ENCODE peak calls at places on chromosomes 12 and 14, in five cellular contexts. B is lower lobe of right lung, M is pancreas, W is T-cell, Q is upper lobe of right lung. X is an unnamed sample.

GRCh38 chr12:65962921-65963883 is 138.9 kb downstream of the HMGA2 start:
- ATAC-seq in B (no peak), M (no peak), W (no peak), Q (no peak), X (no peak)

GRCh38 chr14:75070383-75070782 is 942 bp downstream of the ZC2HC1C start:
- ATAC-seq in B (no peak), M (no peak), W (no peak), Q (no peak), X (peak; percentile 48)

GRCh38 chr12:80756875-80757274 is 40.2 kb downstream of the MYF5 start:
- ATAC-seq in B (no peak), M (no peak), W (no peak), Q (no peak), X (no peak)

GRCh38 chr12:104323899-104324298 is 20.4 kb downstream of the EID3 start:
- ATAC-seq in B (no peak), M (no peak), W (no peak), Q (no peak), X (no peak)

GRCh38 chr12:26610774-26611173 is 222.2 kb downstream of the ITPR2 start:
- ATAC-seq in B (no peak), M (no peak), W (no peak), Q (no peak), X (no peak)

GRCh38 chr12:71685312-71685906 is 473 bp upstream of the TMEM19 start:
- ATAC-seq in B (no peak), M (peak; percentile 8), W (no peak), Q (no peak), X (no peak)

GRCh38 chr12:10226740-10227139 is 14.1 kb downstream of the GABARAPL1 start:
- ATAC-seq in B (no peak), M (no peak), W (no peak), Q (no peak), X (no peak)

GRCh38 chr12:6923003-6923732 is 4.6 kb upstream of the ATN1 start:
- ATAC-seq in B (no peak), M (no peak), W (no peak), Q (no peak), X (no peak)

GRCh38 chr12:132222096-132222807 is 78.0 kb downstream of the NOC4L start:
- ATAC-seq in B (peak; percentile 52), M (no peak), W (peak; percentile 81), Q (peak; percentile 63), X (no peak)

X was measured in esophagus mucosa.